ENCODE peak calls at places on chromosomes 12 and 14, in seven cellular contexts. One of them, this sample, is unnamed.

GRCh38 chr12:57166971-57167371 is 19.6 kb upstream of the LRP1-AS start:
- DNase-seq in body of pancreas: no peak
- DNase-seq in Peyer's patch: no peak
- DNase-seq in iPS DF 6.9: no peak
- DNase-seq in neuronal stem cell: no peak
- DNase-seq in thoracic aorta: no peak
- DNase-seq in stomach: no peak
- DNase-seq in this sample: no peak

GRCh38 chr14:59342108-59342507 is 123.1 kb downstream of the GPR135 start:
- DNase-seq in neuronal stem cell: no peak
- DNase-seq in thoracic aorta: no peak
- DNase-seq in iPS DF 6.9: no peak
- DNase-seq in body of pancreas: no peak
- DNase-seq in Peyer's patch: no peak
- DNase-seq in stomach: no peak
- DNase-seq in this sample: no peak

GRCh38 chr14:60250318-60251035 is 1.5 kb downstream of the PPM1A start:
- DNase-seq in stomach: no peak
- DNase-seq in thoracic aorta: no peak
- DNase-seq in neuronal stem cell: peak; percentile 9
- DNase-seq in iPS DF 6.9: no peak
- DNase-seq in Peyer's patch: no peak
- DNase-seq in body of pancreas: peak; percentile 22
- DNase-seq in this sample: no peak

GRCh38 chr12:100779191-100779590 is 15.4 kb upstream of the ANO4 start:
- DNase-seq in Peyer's patch: no peak
- DNase-seq in iPS DF 6.9: no peak
- DNase-seq in body of pancreas: no peak
- DNase-seq in stomach: no peak
- DNase-seq in neuronal stem cell: no peak
- DNase-seq in thoracic aorta: no peak
- DNase-seq in this sample: no peak

GRCh38 chr14:34113051-34113511 is 162.2 kb upstream of the EGLN3 start:
- DNase-seq in stomach: no peak
- DNase-seq in Peyer's patch: no peak
- DNase-seq in body of pancreas: no peak
- DNase-seq in iPS DF 6.9: no peak
- DNase-seq in neuronal stem cell: no peak
- DNase-seq in thoracic aorta: no peak
- DNase-seq in this sample: peak; percentile 64

GRCh38 chr12:52878507-52879393 is 26.1 kb downstream of the KRT8 start:
- DNase-seq in stomach: no peak
- DNase-seq in thoracic aorta: no peak
- DNase-seq in Peyer's patch: no peak
- DNase-seq in iPS DF 6.9: no peak
- DNase-seq in neuronal stem cell: no peak
- DNase-seq in body of pancreas: no peak
- DNase-seq in this sample: no peak

GRCh38 chr14:22824711-22825359 is 4.9 kb upstream of the MRPL52 start:
- DNase-seq in Peyer's patch: no peak
- DNase-seq in thoracic aorta: no peak
- DNase-seq in stomach: no peak
- DNase-seq in neuronal stem cell: no peak
- DNase-seq in iPS DF 6.9: no peak
- DNase-seq in body of pancreas: peak; percentile 43
- DNase-seq in this sample: peak; percentile 80

GRCh38 chr12:75964150-75964549 is 67.4 kb downstream of the PHLDA1 start:
- DNase-seq in neuronal stem cell: no peak
- DNase-seq in body of pancreas: peak; percentile 74
- DNase-seq in thoracic aorta: no peak
- DNase-seq in Peyer's patch: no peak
- DNase-seq in iPS DF 6.9: no peak
- DNase-seq in stomach: peak; percentile 40
- DNase-seq in this sample: no peak

GRCh38 chr12:45768194-45768593 is 38.7 kb downstream of the ARID2 start:
- DNase-seq in stomach: no peak
- DNase-seq in neuronal stem cell: no peak
- DNase-seq in Peyer's patch: no peak
- DNase-seq in body of pancreas: no peak
- DNase-seq in thoracic aorta: no peak
- DNase-seq in iPS DF 6.9: no peak
- DNase-seq in this sample: no peak

GRCh38 chr12:67430708-67431335 is 161.7 kb downstream of the CAND1 start:
- DNase-seq in stomach: no peak
- DNase-seq in neuronal stem cell: no peak
- DNase-seq in iPS DF 6.9: no peak
- DNase-seq in thoracic aorta: no peak
- DNase-seq in Peyer's patch: no peak
- DNase-seq in body of pancreas: peak; percentile 60
- DNase-seq in this sample: no peak

GRCh38 chr12:28611115-28611435 is 420.8 kb downstream of the CCDC91 start:
- DNase-seq in Peyer's patch: no peak
- DNase-seq in iPS DF 6.9: no peak
- DNase-seq in neuronal stem cell: no peak
- DNase-seq in body of pancreas: no peak
- DNase-seq in stomach: no peak
- DNase-seq in thoracic aorta: no peak
- DNase-seq in this sample: no peak

GRCh38 chr12:30416631-30417030 is 279.0 kb downstream of the IPO8 start:
- DNase-seq in stomach: no peak
- DNase-seq in iPS DF 6.9: no peak
- DNase-seq in neuronal stem cell: no peak
- DNase-seq in body of pancreas: no peak
- DNase-seq in thoracic aorta: no peak
- DNase-seq in Peyer's patch: no peak
- DNase-seq in this sample: no peak

GRCh38 chr14:74380845-74381244 is 32.6 kb downstream of the VRTN start:
- DNase-seq in Peyer's patch: no peak
- DNase-seq in neuronal stem cell: no peak
- DNase-seq in stomach: no peak
- DNase-seq in iPS DF 6.9: no peak
- DNase-seq in thoracic aorta: no peak
- DNase-seq in body of pancreas: no peak
- DNase-seq in this sample: no peak

GRCh38 chr14:22319526-22320352 is 269.3 kb downstream of the DAD1 start:
- DNase-seq in Peyer's patch: peak; percentile 54
- DNase-seq in body of pancreas: peak; percentile 72
- DNase-seq in neuronal stem cell: no peak
- DNase-seq in iPS DF 6.9: no peak
- DNase-seq in stomach: peak; percentile 69
- DNase-seq in thoracic aorta: peak; percentile 11
- DNase-seq in this sample: peak; percentile 67

GRCh38 chr12:128829870-128830504 is 6.2 kb upstream of the SLC15A4 start:
- DNase-seq in iPS DF 6.9: no peak
- DNase-seq in body of pancreas: peak; percentile 47
- DNase-seq in Peyer's patch: peak; percentile 57
- DNase-seq in neuronal stem cell: no peak
- DNase-seq in thoracic aorta: no peak
- DNase-seq in stomach: peak; percentile 25
- DNase-seq in this sample: no peak

GRCh38 chr12:114680498-114681148 is 3.4 kb downstream of the TBX3 start:
- DNase-seq in thoracic aorta: no peak
- DNase-seq in Peyer's patch: no peak
- DNase-seq in body of pancreas: no peak
- DNase-seq in stomach: no peak
- DNase-seq in neuronal stem cell: no peak
- DNase-seq in iPS DF 6.9: no peak
- DNase-seq in this sample: no peak
- H3K27me3 ChIP-seq in thoracic aorta: no peaks in the 10 kb centered on the region
- H3K27me3 ChIP-seq in Peyer's patch: no peaks in the 10 kb centered on the region
- H3K27me3 ChIP-seq in body of pancreas: peaks cover 23% of the 10 kb centered on the region
- H3K27me3 ChIP-seq in stomach: no peaks in the 10 kb centered on the region
- H3K27me3 ChIP-seq in neuronal stem cell: peaks cover 37% of the 10 kb centered on the region
- H3K27me3 ChIP-seq in iPS DF 6.9: peaks cover 76% of the 10 kb centered on the region
- H3K27me3 ChIP-seq in this sample: no peaks in the 10 kb centered on the region

DNA sequence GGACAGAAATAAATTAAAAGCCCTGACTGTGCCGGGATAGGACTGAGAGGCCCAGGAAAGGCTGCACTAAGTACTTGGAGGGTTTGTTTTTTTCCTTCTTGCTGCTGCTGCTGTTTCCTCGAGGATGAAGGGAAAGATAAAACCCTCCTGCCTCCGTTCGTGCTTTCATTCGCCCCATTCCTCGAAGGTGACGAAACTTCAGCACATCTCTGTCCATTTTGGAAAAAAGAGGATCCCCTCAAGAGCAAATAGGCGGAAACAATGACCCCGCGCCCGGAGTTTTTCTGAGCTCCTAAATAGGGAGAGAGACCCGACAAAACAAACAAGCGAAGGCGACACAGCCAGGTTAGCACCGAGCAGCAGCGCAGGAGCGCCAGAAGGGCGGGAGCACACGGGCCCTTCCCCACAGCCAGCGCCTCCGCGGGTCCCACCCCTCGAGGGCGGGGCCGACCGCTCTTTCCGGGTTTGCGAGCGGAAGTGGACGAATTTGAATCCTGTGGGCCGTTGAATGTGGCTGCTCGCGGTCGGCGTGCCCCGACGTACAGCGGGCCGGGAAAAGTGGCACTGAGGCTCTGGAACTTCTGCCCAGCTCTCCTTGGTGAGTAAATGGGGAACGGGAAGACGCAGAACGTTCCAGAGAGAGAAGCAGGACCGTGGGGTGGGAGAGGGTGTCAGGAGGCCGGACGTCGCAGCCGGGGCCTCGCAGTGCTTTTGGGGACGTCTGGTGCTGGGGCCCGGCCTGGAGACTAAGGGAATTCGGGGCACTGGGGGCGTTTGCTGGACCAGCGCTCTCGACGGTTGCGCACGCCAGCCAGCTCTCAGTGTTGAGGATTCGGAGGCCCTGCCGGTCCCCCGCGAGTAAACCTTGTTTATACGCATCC is at the start of gene G2E3:
- DNase-seq in body of pancreas: peak; percentile 88
- DNase-seq in neuronal stem cell: peak; percentile 73
- DNase-seq in Peyer's patch: peak; percentile 82
- DNase-seq in thoracic aorta: peak; percentile 12
- DNase-seq in iPS DF 6.9: peak; percentile 75
- DNase-seq in stomach: peak; percentile 89
- DNase-seq in this sample: peak; percentile 92
- H3K27me3 ChIP-seq in body of pancreas: no peaks in the 10 kb centered on the region
- H3K27me3 ChIP-seq in neuronal stem cell: no peaks in the 10 kb centered on the region
- H3K27me3 ChIP-seq in Peyer's patch: no peaks in the 10 kb centered on the region
- H3K27me3 ChIP-seq in thoracic aorta: no peaks in the 10 kb centered on the region
- H3K27me3 ChIP-seq in iPS DF 6.9: no peaks in the 10 kb centered on the region
- H3K27me3 ChIP-seq in stomach: no peaks in the 10 kb centered on the region
- H3K27me3 ChIP-seq in this sample: no peaks in the 10 kb centered on the region

DNA sequence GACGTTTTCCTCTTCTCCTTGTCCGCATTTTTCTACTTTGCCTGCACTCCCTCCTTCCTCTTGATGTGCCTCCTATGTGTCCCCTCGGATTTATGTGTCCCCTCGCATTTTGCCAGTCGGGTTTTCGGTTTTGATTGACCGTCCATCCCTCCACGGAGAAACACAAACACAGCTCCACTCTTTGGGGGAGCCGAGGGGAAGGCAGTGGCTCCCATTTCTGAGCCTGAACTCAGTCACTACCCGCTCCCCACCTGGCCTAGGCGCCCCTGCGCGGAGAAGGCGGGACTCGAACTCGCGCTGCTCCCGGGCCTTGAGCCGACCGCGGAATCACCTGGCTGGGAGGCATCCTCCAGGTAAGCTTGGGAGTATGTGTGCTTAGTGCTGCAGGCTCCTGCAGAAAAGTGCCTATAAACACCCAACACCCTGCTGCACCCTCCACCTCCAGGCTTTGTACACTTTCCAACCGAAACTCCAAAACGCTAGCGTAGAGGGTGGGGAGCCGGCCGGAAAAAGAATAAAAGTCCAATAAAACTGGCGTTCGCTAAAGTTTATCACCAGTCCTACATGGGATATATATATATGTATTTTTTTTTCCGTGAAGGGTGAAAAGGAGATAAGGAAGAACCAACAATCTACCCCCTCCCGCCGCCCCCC is 3.4 kb upstream of the CCND2 start:
- DNase-seq in Peyer's patch: peak; percentile 53
- DNase-seq in stomach: no peak
- DNase-seq in body of pancreas: no peak
- DNase-seq in neuronal stem cell: no peak
- DNase-seq in iPS DF 6.9: no peak
- DNase-seq in thoracic aorta: no peak
- DNase-seq in this sample: no peak
- H3K27me3 ChIP-seq in Peyer's patch: no peaks in the 10 kb centered on the region
- H3K27me3 ChIP-seq in stomach: no peaks in the 10 kb centered on the region
- H3K27me3 ChIP-seq in body of pancreas: peaks cover 14% of the 10 kb centered on the region
- H3K27me3 ChIP-seq in neuronal stem cell: no peaks in the 10 kb centered on the region
- H3K27me3 ChIP-seq in iPS DF 6.9: no peaks in the 10 kb centered on the region
- H3K27me3 ChIP-seq in thoracic aorta: no peaks in the 10 kb centered on the region
- H3K27me3 ChIP-seq in this sample: peaks cover 28% of the 10 kb centered on the region

GRCh38 chr14:37598085-37598972 is 2.9 kb downstream of the TTC6 start:
- DNase-seq in Peyer's patch: no peak
- DNase-seq in thoracic aorta: no peak
- DNase-seq in stomach: peak; percentile 70
- DNase-seq in neuronal stem cell: no peak
- DNase-seq in body of pancreas: no peak
- DNase-seq in iPS DF 6.9: no peak
- DNase-seq in this sample: no peak
- H3K27me3 ChIP-seq in Peyer's patch: no peaks in the 10 kb centered on the region
- H3K27me3 ChIP-seq in thoracic aorta: peaks cover 49% of the 10 kb centered on the region
- H3K27me3 ChIP-seq in stomach: peaks cover 7% of the 10 kb centered on the region
- H3K27me3 ChIP-seq in neuronal stem cell: peaks cover 27% of the 10 kb centered on the region
- H3K27me3 ChIP-seq in body of pancreas: peaks cover 61% of the 10 kb centered on the region
- H3K27me3 ChIP-seq in iPS DF 6.9: peaks cover 88% of the 10 kb centered on the region
- H3K27me3 ChIP-seq in this sample: no peaks in the 10 kb centered on the region

GRCh38 chr14:101654051-101654450 is 92.8 kb downstream of the DIO3 start:
- DNase-seq in Peyer's patch: no peak
- DNase-seq in body of pancreas: no peak
- DNase-seq in iPS DF 6.9: no peak
- DNase-seq in stomach: no peak
- DNase-seq in thoracic aorta: no peak
- DNase-seq in neuronal stem cell: no peak
- DNase-seq in this sample: no peak
- H3K27me3 ChIP-seq in Peyer's patch: no peaks in the 10 kb centered on the region
- H3K27me3 ChIP-seq in body of pancreas: no peaks in the 10 kb centered on the region
- H3K27me3 ChIP-seq in iPS DF 6.9: no peaks in the 10 kb centered on the region
- H3K27me3 ChIP-seq in stomach: no peaks in the 10 kb centered on the region
- H3K27me3 ChIP-seq in thoracic aorta: no peaks in the 10 kb centered on the region
- H3K27me3 ChIP-seq in neuronal stem cell: no peaks in the 10 kb centered on the region
- H3K27me3 ChIP-seq in this sample: no peaks in the 10 kb centered on the region

GRCh38 chr14:103103461-103104388 is 9.2 kb downstream of the EXOC3L4 start:
- DNase-seq in Peyer's patch: no peak
- DNase-seq in stomach: peak; percentile 87
- DNase-seq in thoracic aorta: no peak
- DNase-seq in iPS DF 6.9: no peak
- DNase-seq in body of pancreas: peak; percentile 71
- DNase-seq in neuronal stem cell: no peak
- DNase-seq in this sample: peak; percentile 79

GRCh38 chr14:103105580-103106168 is 11.1 kb downstream of the EXOC3L4 start:
- DNase-seq in body of pancreas: no peak
- DNase-seq in stomach: no peak
- DNase-seq in Peyer's patch: peak; percentile 58
- DNase-seq in thoracic aorta: no peak
- DNase-seq in neuronal stem cell: no peak
- DNase-seq in iPS DF 6.9: no peak
- DNase-seq in this sample: no peak

GRCh38 chr14:103104654-103105511 is 10.4 kb downstream of the EXOC3L4 start:
- DNase-seq in thoracic aorta: no peak
- DNase-seq in neuronal stem cell: no peak
- DNase-seq in stomach: peak; percentile 85
- DNase-seq in iPS DF 6.9: no peak
- DNase-seq in Peyer's patch: peak; percentile 68
- DNase-seq in body of pancreas: peak; percentile 72
- DNase-seq in this sample: peak; percentile 86

GRCh38 chr14:103102689-103103260 is 8.2 kb downstream of the EXOC3L4 start:
- DNase-seq in neuronal stem cell: no peak
- DNase-seq in stomach: no peak
- DNase-seq in Peyer's patch: no peak
- DNase-seq in thoracic aorta: no peak
- DNase-seq in iPS DF 6.9: no peak
- DNase-seq in body of pancreas: no peak
- DNase-seq in this sample: no peak

GRCh38 chr14:103104389-103104653 is 9.8 kb downstream of the EXOC3L4 start:
- DNase-seq in body of pancreas: no peak
- DNase-seq in Peyer's patch: no peak
- DNase-seq in neuronal stem cell: no peak
- DNase-seq in iPS DF 6.9: no peak
- DNase-seq in stomach: no peak
- DNase-seq in thoracic aorta: no peak
- DNase-seq in this sample: no peak
- H3K27me3 ChIP-seq in body of pancreas: no peaks in the 10 kb centered on the region
- H3K27me3 ChIP-seq in Peyer's patch: no peaks in the 10 kb centered on the region
- H3K27me3 ChIP-seq in neuronal stem cell: peaks cover 6% of the 10 kb centered on the region
- H3K27me3 ChIP-seq in iPS DF 6.9: peaks cover 23% of the 10 kb centered on the region
- H3K27me3 ChIP-seq in stomach: no peaks in the 10 kb centered on the region
- H3K27me3 ChIP-seq in thoracic aorta: peaks cover 19% of the 10 kb centered on the region
- H3K27me3 ChIP-seq in this sample: no peaks in the 10 kb centered on the region